ENCODE peak calls at places on chromosomes 7 and 10, in four cellular contexts. One of them, this sample, is unnamed.

GRCh38 chr7:4144801-4145470 is 537.2 kb upstream of the FOXK1 start:
- DNase-seq in stomach: no peak
- DNase-seq in aorta: peak; percentile 81
- DNase-seq in body of pancreas: no peak
- DNase-seq in this sample: peak; percentile 42

GRCh38 chr7:1611708-1612241 is 41.9 kb upstream of the PSMG3 start:
- DNase-seq in stomach: no peak
- DNase-seq in aorta: no peak
- DNase-seq in body of pancreas: no peak
- DNase-seq in this sample: no peak

GRCh38 chr7:103480771-103481170 is 34.8 kb upstream of the SLC26A5 start:
- DNase-seq in stomach: no peak
- DNase-seq in aorta: no peak
- DNase-seq in body of pancreas: no peak
- DNase-seq in this sample: no peak

GRCh38 chr10:12668634-12669033 is 319.3 kb downstream of the CAMK1D start:
- DNase-seq in stomach: no peak
- DNase-seq in aorta: no peak
- DNase-seq in body of pancreas: no peak
- DNase-seq in this sample: no peak

GRCh38 chr10:10816453-10816852 is 201.2 kb upstream of the CELF2 start:
- DNase-seq in stomach: no peak
- DNase-seq in aorta: no peak
- DNase-seq in body of pancreas: no peak
- DNase-seq in this sample: no peak

GRCh38 chr7:10476642-10477041 is 497.0 kb upstream of the PHF14 start:
- DNase-seq in stomach: no peak
- DNase-seq in aorta: no peak
- DNase-seq in body of pancreas: no peak
- DNase-seq in this sample: no peak

GRCh38 chr7:157851501-157852067 is 514.8 kb downstream of the DNAJB6 start:
- DNase-seq in stomach: peak; percentile 82
- DNase-seq in aorta: peak; percentile 81
- DNase-seq in body of pancreas: peak; percentile 71
- DNase-seq in this sample: peak; percentile 67

GRCh38 chr10:62043493-62043938 is 142.0 kb downstream of the ARID5B start:
- DNase-seq in stomach: no peak
- DNase-seq in aorta: no peak
- DNase-seq in body of pancreas: no peak
- DNase-seq in this sample: no peak

GRCh38 chr7:40447345-40447744 is 312.5 kb downstream of the SUGCT start:
- DNase-seq in stomach: no peak
- DNase-seq in aorta: no peak
- DNase-seq in body of pancreas: no peak
- DNase-seq in this sample: no peak

GRCh38 chr7:149880871-149881301 is 7.1 kb downstream of the ATP6V0E2 start:
- DNase-seq in stomach: no peak
- DNase-seq in aorta: peak; percentile 73
- DNase-seq in body of pancreas: no peak
- DNase-seq in this sample: peak; percentile 79

GRCh38 chr7:23654508-23654907 is 25.5 kb upstream of the FAM221A start:
- DNase-seq in stomach: peak; percentile 58
- DNase-seq in aorta: no peak
- DNase-seq in body of pancreas: peak; percentile 79
- DNase-seq in this sample: no peak

GRCh38 chr7:158585721-158586498 is 1.7 kb downstream of the PTPRN2 start:
- DNase-seq in stomach: peak; percentile 84
- DNase-seq in aorta: peak; percentile 55
- DNase-seq in body of pancreas: peak; percentile 67
- DNase-seq in this sample: no peak

GRCh38 chr10:121754667-121755066 is 156.4 kb upstream of the FGFR2 start:
- DNase-seq in stomach: no peak
- DNase-seq in aorta: no peak
- DNase-seq in body of pancreas: no peak
- DNase-seq in this sample: no peak

GRCh38 chr7:34260282-34260681 is 354.9 kb downstream of the BMPER start:
- DNase-seq in stomach: no peak
- DNase-seq in aorta: no peak
- DNase-seq in body of pancreas: peak; percentile 3
- DNase-seq in this sample: no peak

GRCh38 chr10:47278152-47278473 is 21.9 kb upstream of the GDF10 start:
- DNase-seq in stomach: no peak
- DNase-seq in aorta: no peak
- DNase-seq in body of pancreas: no peak
- DNase-seq in this sample: no peak

GRCh38 chr7:151608031-151608551 is 88.4 kb upstream of the RHEB start:
- DNase-seq in stomach: no peak
- DNase-seq in aorta: no peak
- DNase-seq in body of pancreas: no peak
- DNase-seq in this sample: no peak

GRCh38 chr7:99623091-99623693 is 6.4 kb downstream of the ZSCAN25 start:
- DNase-seq in stomach: no peak
- DNase-seq in aorta: no peak
- DNase-seq in body of pancreas: no peak
- DNase-seq in this sample: no peak

GRCh38 chr10:63901916-63902315 is 380.7 kb downstream of the REEP3 start:
- DNase-seq in stomach: no peak
- DNase-seq in aorta: no peak
- DNase-seq in body of pancreas: no peak
- DNase-seq in this sample: no peak

GRCh38 chr7:151439855-151440798 is at the start of gene CRYGN:
- DNase-seq in stomach: no peak
- DNase-seq in aorta: peak; percentile 78
- DNase-seq in body of pancreas: no peak
- DNase-seq in this sample: no peak

GRCh38 chr7:18530224-18531179 is 35.0 kb downstream of the HDAC9 start:
- DNase-seq in stomach: no peak
- DNase-seq in aorta: no peak
- DNase-seq in body of pancreas: no peak
- DNase-seq in this sample: no peak
- H3K4me1 ChIP-seq in stomach: no peaks in the 10 kb centered on the region
- H3K4me1 ChIP-seq in aorta: peaks cover 1% of the 10 kb centered on the region
- H3K4me1 ChIP-seq in body of pancreas: no peaks in the 10 kb centered on the region
- H3K4me1 ChIP-seq in this sample: peaks cover 66% of the 10 kb centered on the region

DNA sequence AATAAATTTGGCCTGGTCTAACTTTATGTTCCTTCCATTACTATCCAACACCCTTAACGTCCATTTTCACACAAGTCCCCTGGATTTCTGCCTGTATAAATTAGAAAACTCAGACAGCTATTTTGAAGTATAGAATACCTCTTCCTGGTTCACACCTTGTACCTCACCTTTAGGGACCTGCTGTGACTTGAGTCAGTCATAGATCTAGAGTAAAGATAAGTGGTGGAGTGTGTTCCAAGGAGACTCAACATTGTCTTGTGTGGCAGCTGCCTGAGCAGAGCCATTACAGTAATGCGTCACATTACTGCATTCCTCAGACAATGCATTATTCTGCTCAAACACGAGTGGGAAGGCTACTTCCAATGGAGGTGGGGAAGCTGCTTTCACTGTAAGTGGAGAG is 513.9 kb downstream of the ADRA2A start:
- DNase-seq in stomach: no peak
- DNase-seq in aorta: no peak
- DNase-seq in body of pancreas: no peak
- DNase-seq in this sample: no peak
- H3K4me1 ChIP-seq in stomach: no peaks in the 10 kb centered on the region
- H3K4me1 ChIP-seq in aorta: no peaks in the 10 kb centered on the region
- H3K4me1 ChIP-seq in body of pancreas: no peaks in the 10 kb centered on the region
- H3K4me1 ChIP-seq in this sample: no peaks in the 10 kb centered on the region

DNA sequence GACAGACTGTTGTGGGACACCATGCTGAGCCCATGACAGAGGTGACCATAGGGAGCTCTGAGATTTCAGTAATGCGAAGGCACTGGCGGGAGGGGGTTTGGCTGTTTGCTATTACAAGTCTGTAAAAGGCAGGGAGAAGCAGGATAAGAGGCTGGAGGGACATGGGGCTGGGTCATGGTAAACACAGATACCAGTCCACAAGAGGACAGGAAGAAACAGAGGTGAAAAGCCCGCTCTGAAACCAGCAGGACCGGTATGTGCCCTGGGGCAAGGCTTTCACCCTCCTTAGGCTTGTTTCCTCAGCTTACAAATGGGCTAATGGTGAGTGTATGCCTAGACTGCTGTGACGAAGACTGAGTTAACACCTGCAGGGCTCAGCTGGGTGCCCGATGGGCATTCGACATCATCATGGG is 34.1 kb downstream of the ANXA11 start:
- DNase-seq in stomach: peak; percentile 91
- DNase-seq in aorta: no peak
- DNase-seq in body of pancreas: no peak
- DNase-seq in this sample: no peak
- H3K4me1 ChIP-seq in stomach: peaks cover 76% of the 10 kb centered on the region
- H3K4me1 ChIP-seq in aorta: peaks cover 8% of the 10 kb centered on the region
- H3K4me1 ChIP-seq in body of pancreas: no peaks in the 10 kb centered on the region
- H3K4me1 ChIP-seq in this sample: peaks cover 100% of the 10 kb centered on the region

DNA sequence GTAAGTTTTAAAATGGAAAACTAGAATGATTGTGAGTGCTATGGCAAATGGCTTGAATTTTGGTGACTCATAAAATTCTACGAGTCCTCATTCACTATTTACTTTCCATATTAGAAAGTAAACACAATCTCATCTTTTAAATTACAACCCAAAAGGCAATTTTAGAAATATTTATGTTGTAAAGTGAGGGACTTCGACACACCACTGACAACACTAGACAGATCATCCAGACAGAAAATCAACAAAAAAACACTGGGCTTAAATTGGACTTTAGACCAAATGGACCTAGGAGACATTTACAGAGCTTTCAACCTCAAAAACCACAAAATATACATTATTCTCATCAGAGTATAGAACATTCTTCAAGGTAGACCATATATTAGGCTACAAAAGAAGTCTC is 30.1 kb downstream of the ZNF277 start:
- DNase-seq in stomach: no peak
- DNase-seq in aorta: no peak
- DNase-seq in body of pancreas: no peak
- DNase-seq in this sample: no peak
- H3K4me1 ChIP-seq in stomach: peaks cover 12% of the 10 kb centered on the region
- H3K4me1 ChIP-seq in aorta: no peaks in the 10 kb centered on the region
- H3K4me1 ChIP-seq in body of pancreas: peaks cover 8% of the 10 kb centered on the region
- H3K4me1 ChIP-seq in this sample: peaks cover 26% of the 10 kb centered on the region

GRCh38 chr10:80509403-80510161 is 28.1 kb upstream of the SH2D4B start:
- DNase-seq in stomach: no peak
- DNase-seq in aorta: peak; percentile 74
- DNase-seq in body of pancreas: no peak
- DNase-seq in this sample: peak; percentile 43
- H3K4me1 ChIP-seq in stomach: peaks cover 18% of the 10 kb centered on the region
- H3K4me1 ChIP-seq in aorta: no peaks in the 10 kb centered on the region
- H3K4me1 ChIP-seq in body of pancreas: peaks cover 17% of the 10 kb centered on the region
- H3K4me1 ChIP-seq in this sample: peaks cover 94% of the 10 kb centered on the region

DNA sequence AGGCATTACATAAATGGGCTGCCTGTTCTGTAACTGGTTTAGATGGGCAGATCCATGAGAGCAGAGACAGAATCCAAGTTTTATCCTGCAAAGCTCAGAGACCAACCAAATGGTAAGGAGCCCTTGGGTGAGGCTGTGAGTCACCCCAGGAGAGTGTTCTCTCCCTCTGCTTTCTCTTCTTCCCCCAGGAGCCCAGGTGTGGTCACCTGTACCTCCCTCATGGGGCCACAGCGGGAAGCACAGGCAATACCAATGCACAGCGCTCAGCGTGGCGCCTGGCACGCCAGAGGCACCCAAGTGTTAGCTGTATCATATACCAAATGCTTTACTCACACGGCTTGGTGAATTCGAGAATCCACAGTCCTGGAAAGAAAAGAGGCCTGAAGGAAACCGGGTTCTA is 39.4 kb downstream of the CTBP2 start:
- DNase-seq in stomach: no peak
- DNase-seq in aorta: peak; percentile 57
- DNase-seq in body of pancreas: peak; percentile 68
- DNase-seq in this sample: no peak
- H3K4me1 ChIP-seq in stomach: peaks cover 98% of the 10 kb centered on the region
- H3K4me1 ChIP-seq in aorta: peaks cover 13% of the 10 kb centered on the region
- H3K4me1 ChIP-seq in body of pancreas: peaks cover 84% of the 10 kb centered on the region
- H3K4me1 ChIP-seq in this sample: peaks cover 100% of the 10 kb centered on the region

DNA sequence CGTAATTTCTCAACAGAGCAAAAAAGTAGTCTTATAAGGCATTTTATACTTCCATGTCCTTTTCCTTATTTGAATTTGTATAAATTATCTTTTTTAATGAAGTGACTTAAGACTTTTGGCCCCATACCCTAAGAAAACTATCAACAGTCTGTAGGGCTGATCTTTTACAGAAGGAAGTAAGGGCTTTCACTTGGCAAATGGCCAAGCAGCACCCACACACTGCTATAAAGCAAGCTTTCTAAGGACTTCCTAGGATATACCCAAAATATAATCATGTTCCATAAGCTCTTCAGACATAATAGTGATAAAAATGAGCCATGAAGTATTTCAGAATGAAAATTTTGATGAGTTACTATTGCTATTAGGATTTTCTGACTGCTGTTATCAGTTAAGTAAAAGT is 3.4 kb downstream of the CRPPA start:
- DNase-seq in stomach: no peak
- DNase-seq in aorta: no peak
- DNase-seq in body of pancreas: no peak
- DNase-seq in this sample: no peak
- H3K4me1 ChIP-seq in stomach: peaks cover 36% of the 10 kb centered on the region
- H3K4me1 ChIP-seq in aorta: no peaks in the 10 kb centered on the region
- H3K4me1 ChIP-seq in body of pancreas: peaks cover 26% of the 10 kb centered on the region
- H3K4me1 ChIP-seq in this sample: peaks cover 34% of the 10 kb centered on the region

GRCh38 chr10:127923646-127924045 is 16.7 kb downstream of the PTPRE start:
- DNase-seq in stomach: no peak
- DNase-seq in aorta: no peak
- DNase-seq in body of pancreas: no peak
- DNase-seq in this sample: no peak
- H3K4me1 ChIP-seq in stomach: peaks cover 37% of the 10 kb centered on the region
- H3K4me1 ChIP-seq in aorta: no peaks in the 10 kb centered on the region
- H3K4me1 ChIP-seq in body of pancreas: peaks cover 6% of the 10 kb centered on the region
- H3K4me1 ChIP-seq in this sample: peaks cover 87% of the 10 kb centered on the region